ENCODE peak calls at places on chromosome 1, in seven cellular contexts. Z is activated naive CD8-positive, alpha-beta T cell treated with anti-CD3 and anti-CD28 coated beads, Interleukin-2, amount 50 U/mL, for 24 hours; L is naive B cell; S is tibial artery; P is body of pancreas; T is HFFc6; B is heart left ventricle. O is an unnamed sample.

GRCh38 chr1:152166966-152167365 is 7.9 kb upstream of the RPTN start:
- DNase-seq in P (no peak), B (no peak), Z (no peak), T (no peak), S (no peak), L (no peak), O (no peak)

GRCh38 chr1:23167353-23168078 is 1.1 kb downstream of the LUZP1 start:
- DNase-seq in L (peak), S (peak), Z (peak), T (peak), B (peak), P (peak), O (no peak)

GRCh38 chr1:67791686-67792475 is 41.4 kb downstream of the GNG12 start:
- DNase-seq in Z (no peak), S (no peak), L (no peak), B (no peak), P (no peak), T (peak), O (peak)

GRCh38 chr1:227922501-227923352 is 25.0 kb downstream of the WNT9A start:
- DNase-seq in B (no peak), T (no peak), L (no peak), P (no peak), S (no peak), Z (no peak), O (no peak)

GRCh38 chr1:88433556-88433955 is 250.5 kb upstream of the PKN2 start:
- DNase-seq in B (no peak), L (no peak), Z (no peak), T (no peak), P (no peak), S (no peak), O (no peak)

GRCh38 chr1:231934797-231935196 is 308.2 kb downstream of the DISC1 start:
- DNase-seq in Z (no peak), T (no peak), P (peak), B (no peak), S (no peak), L (no peak), O (no peak)

GRCh38 chr1:230794431-230794830 is 47.2 kb downstream of the CAPN9 start:
- DNase-seq in Z (no peak), L (no peak), S (no peak), T (no peak), B (no peak), P (peak), O (no peak)

GRCh38 chr1:81170721-81171120 is 630.0 kb upstream of the ADGRL2 start:
- DNase-seq in B (no peak), T (no peak), Z (no peak), L (no peak), P (no peak), S (no peak), O (no peak)

GRCh38 chr1:151520359-151520758 is 9.2 kb downstream of the CGN start:
- DNase-seq in T (no peak), S (no peak), Z (no peak), L (no peak), P (no peak), B (no peak), O (no peak)